ENCODE peak calls at places on chromosomes 16 and 17, in five cellular contexts. O is stomach, J is esophagus squamous epithelium, L is hepatocyte, Z is left lung. G is an unnamed sample.

GRCh38 chr16:57999971-58000705 is at the start of gene ZNF319:
- DNase-seq in O (no peak), J (no peak), L (no peak), Z (peak; percentile 82), G (no peak)

GRCh38 chr16:67278773-67279295 is 498 bp upstream of the PLEKHG4 start:
- DNase-seq in O (no peak), J (no peak), L (no peak), Z (no peak), G (no peak)

GRCh38 chr16:9665851-9666271 is 516.4 kb downstream of the GRIN2A start:
- DNase-seq in O (no peak), J (no peak), L (peak; percentile 42), Z (no peak), G (no peak)

GRCh38 chr16:56424791-56425438 is 430 bp downstream of the AMFR start:
- DNase-seq in O (no peak), J (no peak), L (peak; percentile 68), Z (peak; percentile 89), G (peak; percentile 33)

GRCh38 chr16:29662729-29663019 is 373 bp upstream of the SPN start:
- DNase-seq in O (peak; percentile 27), J (no peak), L (no peak), Z (no peak), G (no peak)

GRCh38 chr17:41483991-41484826 is 3.3 kb upstream of the KRT35 start:
- DNase-seq in O (no peak), J (no peak), L (no peak), Z (no peak), G (no peak)

GRCh38 chr17:42067371-42068180 is 17.2 kb upstream of the C17orf113 start:
- DNase-seq in O (peak; percentile 74), J (no peak), L (peak; percentile 64), Z (peak; percentile 90), G (peak; percentile 86)

GRCh38 chr17:47711366-47712099 is 17.6 kb downstream of the TBKBP1 start:
- DNase-seq in O (no peak), J (no peak), L (no peak), Z (no peak), G (no peak)

GRCh38 chr17:396788-397187 is 44.2 kb upstream of the RPH3AL start:
- DNase-seq in O (no peak), J (no peak), L (no peak), Z (no peak), G (no peak)

GRCh38 chr16:4609200-4610010 is 5.3 kb downstream of the UBALD1 start:
- DNase-seq in O (no peak), J (no peak), L (no peak), Z (no peak), G (peak; percentile 82)

GRCh38 chr17:38579934-38580333 is 25.8 kb downstream of the SRCIN1 start:
- DNase-seq in O (peak; percentile 34), J (no peak), L (peak; percentile 77), Z (no peak), G (no peak)

GRCh38 chr17:9170822-9171221 is 149.5 kb downstream of the NTN1 start:
- DNase-seq in O (no peak), J (no peak), L (peak; percentile 51), Z (no peak), G (no peak)

GRCh38 chr17:32112416-32112815 is 29.9 kb upstream of the RHOT1 start:
- DNase-seq in O (no peak), J (no peak), L (no peak), Z (no peak), G (no peak)

GRCh38 chr17:66301864-66302741 is at the start of gene PRKCA:
- DNase-seq in O (peak; percentile 81), J (no peak), L (peak; percentile 93), Z (peak; percentile 94), G (peak; percentile 93)

GRCh38 chr17:50675190-50675589 is 32.5 kb downstream of the ANKRD40 start:
- DNase-seq in O (no peak), J (no peak), L (no peak), Z (no peak), G (no peak)

GRCh38 chr16:85753559-85753958 is 2.7 kb upstream of the C16orf74 start:
- DNase-seq in O (peak; percentile 85), J (no peak), L (no peak), Z (no peak), G (peak; percentile 67)

GRCh38 chr16:50301626-50302471 is 35.5 kb downstream of the ADCY7 start:
- DNase-seq in O (no peak), J (no peak), L (peak; percentile 45), Z (peak; percentile 79), G (no peak)

GRCh38 chr16:54242199-54242598 is 44.4 kb downstream of the IRX3 start:
- DNase-seq in O (no peak), J (no peak), L (no peak), Z (no peak), G (no peak)

GRCh38 chr16:4015275-4015990 is 100.8 kb downstream of the ADCY9 start:
- DNase-seq in O (peak; percentile 47), J (no peak), L (peak; percentile 80), Z (no peak), G (no peak)

GRCh38 chr17:47316316-47316715 is 7.4 kb upstream of the EFCAB13 start:
- DNase-seq in O (no peak), J (no peak), L (peak; percentile 58), Z (no peak), G (no peak)

GRCh38 chr17:16398270-16399267 is 16.8 kb upstream of the TRPV2 start:
- DNase-seq in O (no peak), J (no peak), L (no peak), Z (no peak), G (no peak)

GRCh38 chr17:57669671-57670529 is 75.2 kb downstream of the CCDC182 start:
- DNase-seq in O (no peak), J (no peak), L (no peak), Z (no peak), G (no peak)

GRCh38 chr16:263182-263774 is 12.5 kb downstream of the RGS11 start:
- DNase-seq in O (no peak), J (no peak), L (no peak), Z (no peak), G (peak; percentile 30)

GRCh38 chr17:17692353-17693252 is 11.3 kb downstream of the RAI1 start:
- DNase-seq in O (no peak), J (no peak), L (no peak), Z (no peak), G (no peak)

GRCh38 chr17:55709984-55710383 is 12.7 kb downstream of the TMEM100 start:
- DNase-seq in O (no peak), J (no peak), L (no peak), Z (no peak), G (no peak)

GRCh38 chr17:6476061-6476833 is 32.0 kb downstream of the PIMREG start:
- DNase-seq in O (no peak), J (no peak), L (no peak), Z (no peak), G (no peak)

DNA sequence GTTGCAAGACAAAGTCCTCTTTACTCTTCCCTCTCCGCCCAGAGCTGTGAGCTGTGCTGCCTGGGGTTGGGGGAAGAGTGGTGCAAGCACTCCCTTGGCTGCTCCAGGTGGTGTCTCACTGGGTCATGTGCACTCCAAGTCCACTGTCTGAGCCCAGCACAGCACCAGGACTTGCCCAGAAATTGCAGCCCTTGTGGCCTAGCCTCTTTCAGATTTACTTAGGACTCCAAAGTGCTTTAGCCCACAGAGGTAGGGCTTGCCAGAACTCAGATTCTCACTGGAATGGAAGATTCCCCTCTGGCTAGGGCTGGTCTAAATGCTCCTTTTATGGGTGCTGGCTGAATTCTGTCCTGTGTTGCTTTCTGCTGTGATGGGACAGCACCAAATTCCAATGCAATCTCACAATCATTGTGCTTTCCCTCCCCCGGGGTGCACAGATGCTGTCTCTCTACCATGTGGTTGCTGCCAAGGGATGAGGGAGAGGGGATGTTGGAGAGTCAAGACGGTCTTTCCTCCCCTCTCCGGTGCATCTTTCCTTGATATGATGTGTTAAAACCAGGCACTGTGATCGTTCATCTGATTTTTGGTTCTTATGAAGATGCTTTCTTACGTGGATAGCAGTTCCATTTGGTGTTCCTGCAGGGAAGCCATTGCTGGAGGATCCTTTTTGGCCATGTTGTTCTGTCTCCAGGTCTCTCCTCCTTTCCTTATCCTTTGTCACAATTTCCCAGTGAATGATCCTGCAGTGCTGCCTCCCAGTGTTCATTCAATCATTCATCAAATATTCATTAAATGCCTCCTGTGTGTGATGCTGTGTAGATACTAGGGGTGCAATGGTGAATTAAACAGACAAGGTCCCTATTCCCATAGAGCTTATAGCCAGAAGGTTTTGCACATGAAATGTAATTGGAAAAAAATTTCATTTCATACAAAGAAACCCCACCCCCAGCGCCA is 216.3 kb downstream of the SPECC1 start:
- DNase-seq in O (no peak), J (no peak), L (no peak), Z (no peak), G (no peak)
- TF ChIP-seq CTCF in O (no peak), J (no peak), L (peak; percentile 15), Z (no peak), G (no peak)

GRCh38 chr16:35733971-35734702 is 2274.7 kb downstream of the TP53TG3F start:
- DNase-seq in O (no peak), J (no peak), L (no peak), Z (peak; percentile 61), G (no peak)
- H3K9me3 ChIP-seq in O (peaks cover 64% of the 10 kb centered on the region), J (no peaks in the 10 kb centered on the region), L (no peaks in the 10 kb centered on the region), Z (peaks cover 70% of the 10 kb centered on the region), G (no peaks in the 10 kb centered on the region)

GRCh38 chr16:21645261-21645721 is 7.1 kb downstream of the IGSF6 start:
- DNase-seq in O (no peak), J (no peak), L (no peak), Z (no peak), G (no peak)
- H3K4me3 ChIP-seq in O (peak overlapping the region; percentile 28), J (peak overlapping the region; percentile 41), L (no peak overlapping the region), Z (peak overlapping the region; percentile 33), G (no peak overlapping the region)

GRCh38 chr16:10669791-10670190 is 24.9 kb downstream of the TEKT5 start:
- DNase-seq in O (no peak), J (no peak), L (no peak), Z (no peak), G (no peak)

GRCh38 chr16:10667239-10667638 is 27.5 kb downstream of the TEKT5 start:
- DNase-seq in O (no peak), J (no peak), L (no peak), Z (no peak), G (no peak)

GRCh38 chr16:10665166-10665565 is 29.6 kb downstream of the TEKT5 start:
- DNase-seq in O (no peak), J (no peak), L (no peak), Z (no peak), G (no peak)

GRCh38 chr16:10671729-10672128 is 23.0 kb downstream of the TEKT5 start:
- DNase-seq in O (no peak), J (no peak), L (no peak), Z (no peak), G (no peak)

DNA sequence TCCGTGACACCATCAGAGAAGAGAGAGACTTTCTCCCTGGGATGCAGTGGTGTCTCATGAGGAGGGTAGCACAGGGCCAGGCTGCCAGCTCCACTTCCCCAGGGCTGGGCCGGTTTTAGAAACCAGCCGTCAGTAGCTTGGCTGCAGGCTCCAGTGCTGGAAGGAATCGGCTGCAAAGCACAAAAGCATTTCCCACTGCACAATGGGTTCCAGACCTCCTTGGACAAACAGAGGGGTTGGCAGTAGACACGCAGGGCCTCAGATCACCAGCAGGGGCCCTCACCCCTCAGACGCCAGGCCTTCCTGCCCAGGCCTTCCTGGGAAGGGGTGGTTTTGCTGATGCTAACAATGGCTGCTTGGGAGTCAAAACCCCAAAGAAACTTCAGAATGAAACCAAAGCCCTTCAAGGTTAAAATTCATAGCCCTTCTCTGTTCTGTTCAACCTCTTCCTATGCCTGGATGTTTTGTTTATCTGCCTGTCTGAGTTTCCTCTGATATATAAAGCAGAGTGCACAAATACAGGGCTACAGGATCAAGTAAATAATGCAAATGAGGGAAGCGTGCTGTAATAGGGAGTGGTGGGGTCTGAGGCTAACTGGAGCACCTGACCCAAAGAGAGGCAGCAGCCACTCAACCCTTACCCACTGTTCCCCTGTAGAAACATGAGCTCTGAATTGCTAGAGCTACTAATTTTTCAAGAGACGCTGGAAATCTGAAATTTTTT is 26.2 kb downstream of the TEKT5 start:
- DNase-seq in O (peak; percentile 33), J (no peak), L (peak; percentile 27), Z (no peak), G (no peak)
- TF ChIP-seq CTCF in O (peak; percentile 39), J (peak; percentile 39), L (peak; percentile 14), Z (peak; percentile 29), G (no peak)

GRCh38 chr17:67751101-67752074 is 33.7 kb downstream of the NOL11 start:
- DNase-seq in O (no peak), J (no peak), L (no peak), Z (no peak), G (no peak)
- H3K9me3 ChIP-seq in O (no peaks in the 10 kb centered on the region), J (no peaks in the 10 kb centered on the region), L (no peaks in the 10 kb centered on the region), Z (no peaks in the 10 kb centered on the region), G (no peaks in the 10 kb centered on the region)